ENCODE peak calls at places on chromosomes 11 and 22, in seven cellular contexts. One of them, this sample, is unnamed.
A peak's percentile ranks its signal among the peaks of the same experiment; 100 is the strongest.

GRCh38 chr22:46613606-46613997 is 6.6 kb upstream of the GRAMD4 start:
- DNase-seq in HepG2: no peak
- DNase-seq in K562: no peak
- DNase-seq in H1: no peak
- DNase-seq in GM12891: peak; percentile 59
- DNase-seq in SK-N-SH: no peak
- DNase-seq in GM12878: peak; percentile 28
- DNase-seq in this sample: peak; percentile 56

GRCh38 chr22:22857607-22858558 is 29.7 kb upstream of the IGLL5 start:
- DNase-seq in HepG2: no peak
- DNase-seq in K562: no peak
- DNase-seq in H1: no peak
- DNase-seq in GM12891: no peak
- DNase-seq in SK-N-SH: no peak
- DNase-seq in GM12878: no peak
- DNase-seq in this sample: no peak

GRCh38 chr11:64766881-64767280 is 7.1 kb upstream of the PYGM start:
- DNase-seq in HepG2: no peak
- DNase-seq in K562: no peak
- DNase-seq in H1: no peak
- DNase-seq in GM12891: no peak
- DNase-seq in SK-N-SH: peak; percentile 8
- DNase-seq in GM12878: no peak
- DNase-seq in this sample: no peak

GRCh38 chr11:127966821-127967220 is 620.5 kb downstream of the ETS1 start:
- DNase-seq in HepG2: no peak
- DNase-seq in K562: no peak
- DNase-seq in H1: no peak
- DNase-seq in GM12891: no peak
- DNase-seq in SK-N-SH: no peak
- DNase-seq in GM12878: no peak
- DNase-seq in this sample: no peak

GRCh38 chr11:77269484-77270123 is 31.9 kb downstream of the GDPD4 start:
- DNase-seq in HepG2: no peak
- DNase-seq in K562: no peak
- DNase-seq in H1: no peak
- DNase-seq in GM12891: no peak
- DNase-seq in SK-N-SH: no peak
- DNase-seq in GM12878: no peak
- DNase-seq in this sample: no peak

GRCh38 chr22:28958611-28959010 is 75.2 kb downstream of the ZNRF3 start:
- DNase-seq in HepG2: no peak
- DNase-seq in K562: no peak
- DNase-seq in H1: no peak
- DNase-seq in GM12891: no peak
- DNase-seq in SK-N-SH: no peak
- DNase-seq in GM12878: no peak
- DNase-seq in this sample: no peak

GRCh38 chr11:102144357-102145342 is 34.4 kb downstream of the YAP1 start:
- DNase-seq in HepG2: peak; percentile 60
- DNase-seq in K562: no peak
- DNase-seq in H1: no peak
- DNase-seq in GM12891: no peak
- DNase-seq in SK-N-SH: no peak
- DNase-seq in GM12878: no peak
- DNase-seq in this sample: no peak

GRCh38 chr22:17836977-17837742 is 62.9 kb upstream of the BID start:
- DNase-seq in HepG2: no peak
- DNase-seq in K562: no peak
- DNase-seq in H1: no peak
- DNase-seq in GM12891: no peak
- DNase-seq in SK-N-SH: no peak
- DNase-seq in GM12878: no peak
- DNase-seq in this sample: no peak

GRCh38 chr11:65560555-65561418 is 2.6 kb upstream of the LTBP3 start:
- DNase-seq in HepG2: no peak
- DNase-seq in K562: peak; percentile 42
- DNase-seq in H1: peak; percentile 83
- DNase-seq in GM12891: no peak
- DNase-seq in SK-N-SH: peak; percentile 84
- DNase-seq in GM12878: no peak
- DNase-seq in this sample: no peak

GRCh38 chr22:41603873-41604332 is 14.3 kb upstream of the PMM1 start:
- DNase-seq in HepG2: no peak
- DNase-seq in K562: peak; percentile 56
- DNase-seq in H1: no peak
- DNase-seq in GM12891: peak; percentile 54
- DNase-seq in SK-N-SH: no peak
- DNase-seq in GM12878: peak; percentile 91
- DNase-seq in this sample: peak; percentile 47

GRCh38 chr11:2434008-2434407 is 10.3 kb downstream of the TRPM5 start:
- DNase-seq in HepG2: no peak
- DNase-seq in K562: no peak
- DNase-seq in H1: no peak
- DNase-seq in GM12891: no peak
- DNase-seq in SK-N-SH: no peak
- DNase-seq in GM12878: no peak
- DNase-seq in this sample: no peak

GRCh38 chr11:98955551-98955950 is 65.2 kb upstream of the CNTN5 start:
- DNase-seq in HepG2: no peak
- DNase-seq in K562: no peak
- DNase-seq in H1: no peak
- DNase-seq in GM12891: no peak
- DNase-seq in SK-N-SH: no peak
- DNase-seq in GM12878: no peak
- DNase-seq in this sample: no peak

GRCh38 chr11:72947229-72947628 is 133.0 kb downstream of the ATG16L2 start:
- DNase-seq in HepG2: no peak
- DNase-seq in K562: no peak
- DNase-seq in H1: no peak
- DNase-seq in GM12891: no peak
- DNase-seq in SK-N-SH: no peak
- DNase-seq in GM12878: no peak
- DNase-seq in this sample: no peak

GRCh38 chr11:92211576-92212167 is 12.9 kb upstream of the FAT3 start:
- DNase-seq in HepG2: peak; percentile 4
- DNase-seq in K562: no peak
- DNase-seq in H1: no peak
- DNase-seq in GM12891: no peak
- DNase-seq in SK-N-SH: peak; percentile 55
- DNase-seq in GM12878: no peak
- DNase-seq in this sample: no peak

GRCh38 chr11:67452141-67452952 is at the start of gene GPR152:
- DNase-seq in HepG2: no peak
- DNase-seq in K562: no peak
- DNase-seq in H1: no peak
- DNase-seq in GM12891: no peak
- DNase-seq in SK-N-SH: no peak
- DNase-seq in GM12878: no peak
- DNase-seq in this sample: no peak

GRCh38 chr11:4194889-4195288 is 100.3 kb downstream of the RRM1 start:
- DNase-seq in HepG2: no peak
- DNase-seq in K562: no peak
- DNase-seq in H1: no peak
- DNase-seq in GM12891: no peak
- DNase-seq in SK-N-SH: no peak
- DNase-seq in GM12878: no peak
- DNase-seq in this sample: no peak

GRCh38 chr11:28463826-28464225 is 355.6 kb downstream of the METTL15 start:
- DNase-seq in HepG2: no peak
- DNase-seq in K562: no peak
- DNase-seq in H1: no peak
- DNase-seq in GM12891: no peak
- DNase-seq in SK-N-SH: no peak
- DNase-seq in GM12878: no peak
- DNase-seq in this sample: no peak

GRCh38 chr11:84471501-84471900 is 1155.6 kb downstream of the DLG2 start:
- DNase-seq in HepG2: no peak
- DNase-seq in K562: no peak
- DNase-seq in H1: no peak
- DNase-seq in GM12891: no peak
- DNase-seq in SK-N-SH: no peak
- DNase-seq in GM12878: no peak
- DNase-seq in this sample: no peak

GRCh38 chr22:29712119-29712518 is 7.7 kb upstream of the CABP7 start:
- DNase-seq in HepG2: no peak
- DNase-seq in K562: no peak
- DNase-seq in H1: no peak
- DNase-seq in GM12891: no peak
- DNase-seq in SK-N-SH: no peak
- DNase-seq in GM12878: no peak
- DNase-seq in this sample: no peak

GRCh38 chr11:117239295-117239694 is 6.8 kb downstream of the RNF214 start:
- DNase-seq in HepG2: no peak
- DNase-seq in K562: no peak
- DNase-seq in H1: no peak
- DNase-seq in GM12891: no peak
- DNase-seq in SK-N-SH: no peak
- DNase-seq in GM12878: no peak
- DNase-seq in this sample: no peak

GRCh38 chr11:129208863-129209262 is 16.7 kb upstream of the ARHGAP32 start:
- DNase-seq in HepG2: no peak
- DNase-seq in K562: no peak
- DNase-seq in H1: no peak
- DNase-seq in GM12891: no peak
- DNase-seq in SK-N-SH: no peak
- DNase-seq in GM12878: no peak
- DNase-seq in this sample: no peak

GRCh38 chr11:43583548-43583947 is 97.0 kb upstream of the HSD17B12 start:
- DNase-seq in HepG2: no peak
- DNase-seq in K562: no peak
- DNase-seq in H1: no peak
- DNase-seq in GM12891: no peak
- DNase-seq in SK-N-SH: no peak
- DNase-seq in GM12878: no peak
- DNase-seq in this sample: no peak

GRCh38 chr11:2114430-2115241 is 24.6 kb downstream of the IGF2 start:
- DNase-seq in HepG2: no peak
- DNase-seq in K562: no peak
- DNase-seq in H1: no peak
- DNase-seq in GM12891: no peak
- DNase-seq in SK-N-SH: no peak
- DNase-seq in GM12878: no peak
- DNase-seq in this sample: no peak

GRCh38 chr11:72358461-72359405 is 75.6 kb downstream of the CLPB start:
- DNase-seq in HepG2: no peak
- DNase-seq in K562: no peak
- DNase-seq in H1: no peak
- DNase-seq in GM12891: no peak
- DNase-seq in SK-N-SH: peak; percentile 74
- DNase-seq in GM12878: no peak
- DNase-seq in this sample: no peak

GRCh38 chr11:5364214-5364613 is 12.9 kb downstream of the OR51B6 start:
- DNase-seq in HepG2: no peak
- DNase-seq in K562: no peak
- DNase-seq in H1: no peak
- DNase-seq in GM12891: no peak
- DNase-seq in SK-N-SH: no peak
- DNase-seq in GM12878: no peak
- DNase-seq in this sample: no peak

GRCh38 chr11:14022251-14022650 is 59.7 kb downstream of the SPON1 start:
- DNase-seq in HepG2: no peak
- DNase-seq in K562: no peak
- DNase-seq in H1: no peak
- DNase-seq in GM12891: no peak
- DNase-seq in SK-N-SH: no peak
- DNase-seq in GM12878: no peak
- DNase-seq in this sample: no peak

GRCh38 chr11:73252577-73253191 is 19.5 kb upstream of the P2RY6 start:
- DNase-seq in HepG2: no peak
- DNase-seq in K562: no peak
- DNase-seq in H1: no peak
- DNase-seq in GM12891: no peak
- DNase-seq in SK-N-SH: peak; percentile 26
- DNase-seq in GM12878: no peak
- DNase-seq in this sample: no peak

GRCh38 chr11:16178273-16178672 is 178.1 kb downstream of the SOX6 start:
- DNase-seq in HepG2: no peak
- DNase-seq in K562: no peak
- DNase-seq in H1: no peak
- DNase-seq in GM12891: no peak
- DNase-seq in SK-N-SH: peak; percentile 32
- DNase-seq in GM12878: no peak
- DNase-seq in this sample: no peak

GRCh38 chr11:23311986-23312940 is 452.0 kb upstream of the CCDC179 start:
- DNase-seq in HepG2: no peak
- DNase-seq in K562: no peak
- DNase-seq in H1: no peak
- DNase-seq in GM12891: no peak
- DNase-seq in SK-N-SH: peak; percentile 10
- DNase-seq in GM12878: no peak
- DNase-seq in this sample: no peak

DNA sequence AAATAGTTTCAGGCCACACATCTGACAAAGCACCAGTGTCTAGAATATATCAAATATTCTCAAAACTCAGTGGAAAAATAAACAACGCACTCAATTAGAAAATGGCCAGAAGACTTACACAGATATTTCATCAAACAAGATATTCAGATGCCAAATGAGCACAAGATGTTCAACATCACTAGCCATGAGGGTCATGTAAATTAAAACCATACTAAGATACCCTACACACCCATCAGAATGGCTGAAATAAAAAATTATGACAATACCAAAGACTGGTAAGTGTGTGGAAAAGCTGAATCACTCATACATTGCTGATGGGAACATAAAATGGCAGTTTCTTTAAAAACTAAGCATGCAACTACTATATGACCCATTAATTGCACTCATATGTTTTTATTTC is 21.7 kb downstream of the BTG4 start:
- DNase-seq in HepG2: no peak
- DNase-seq in K562: no peak
- DNase-seq in H1: no peak
- DNase-seq in GM12891: no peak
- DNase-seq in SK-N-SH: no peak
- DNase-seq in GM12878: no peak
- DNase-seq in this sample: no peak
- TF ChIP-seq TAF1 in HepG2: no peak
- TF ChIP-seq TAF1 in K562: no peak
- TF ChIP-seq TAF1 in H1: no peak
- TF ChIP-seq TAF1 in GM12891: no peak
- TF ChIP-seq TAF1 in SK-N-SH: no peak
- TF ChIP-seq TAF1 in GM12878: no peak
- TF ChIP-seq TAF1 in this sample: no peak

GRCh38 chr11:44797886-44798683 is 71.3 kb downstream of the TSPAN18 start:
- DNase-seq in HepG2: no peak
- DNase-seq in K562: no peak
- DNase-seq in H1: no peak
- DNase-seq in GM12891: no peak
- DNase-seq in SK-N-SH: no peak
- DNase-seq in GM12878: no peak
- DNase-seq in this sample: no peak
- TF ChIP-seq TAF1 in HepG2: no peak
- TF ChIP-seq TAF1 in K562: no peak
- TF ChIP-seq TAF1 in H1: no peak
- TF ChIP-seq TAF1 in GM12891: no peak
- TF ChIP-seq TAF1 in SK-N-SH: no peak
- TF ChIP-seq TAF1 in GM12878: no peak
- TF ChIP-seq TAF1 in this sample: no peak

GRCh38 chr11:87662287-87662686 is 513.0 kb downstream of the RAB38 start:
- DNase-seq in HepG2: no peak
- DNase-seq in K562: no peak
- DNase-seq in H1: no peak
- DNase-seq in GM12891: no peak
- DNase-seq in SK-N-SH: no peak
- DNase-seq in GM12878: no peak
- DNase-seq in this sample: no peak
- TF ChIP-seq TAF1 in HepG2: no peak
- TF ChIP-seq TAF1 in K562: no peak
- TF ChIP-seq TAF1 in H1: no peak
- TF ChIP-seq TAF1 in GM12891: no peak
- TF ChIP-seq TAF1 in SK-N-SH: no peak
- TF ChIP-seq TAF1 in GM12878: no peak
- TF ChIP-seq TAF1 in this sample: no peak

GRCh38 chr11:104858882-104859735 is 39.2 kb downstream of the CASP12 start:
- DNase-seq in HepG2: no peak
- DNase-seq in K562: no peak
- DNase-seq in H1: no peak
- DNase-seq in GM12891: peak; percentile 1
- DNase-seq in SK-N-SH: no peak
- DNase-seq in GM12878: no peak
- DNase-seq in this sample: no peak
- TF ChIP-seq TAF1 in HepG2: no peak
- TF ChIP-seq TAF1 in K562: no peak
- TF ChIP-seq TAF1 in H1: no peak
- TF ChIP-seq TAF1 in GM12891: no peak
- TF ChIP-seq TAF1 in SK-N-SH: no peak
- TF ChIP-seq TAF1 in GM12878: no peak
- TF ChIP-seq TAF1 in this sample: no peak